ENCODE peak calls at places on chromosomes 13 and 19, in six cellular contexts. One of them, this sample, is unnamed.
A peak's percentile ranks its signal among the peaks of the same experiment; 100 is the strongest.

GRCh38 chr13:112005925-112006324 is 61.0 kb upstream of the SOX1 start:
- DNase-seq in fibroblast of the aortic adventitia: no peak
- DNase-seq in gastrocnemius medialis: no peak
- DNase-seq in K562: no peak
- DNase-seq in astrocyte of the cerebellum: no peak
- DNase-seq in nephron progenitor cell: no peak
- DNase-seq in this sample: no peak

GRCh38 chr19:58330458-58330857 is 3.7 kb downstream of the ZSCAN22 start:
- DNase-seq in K562: peak; percentile 66
- DNase-seq in fibroblast of the aortic adventitia: peak; percentile 81
- DNase-seq in astrocyte of the cerebellum: no peak
- DNase-seq in nephron progenitor cell: no peak
- DNase-seq in gastrocnemius medialis: no peak
- DNase-seq in this sample: no peak

GRCh38 chr19:2446390-2446789 is 10.4 kb downstream of the LMNB2 start:
- DNase-seq in nephron progenitor cell: no peak
- DNase-seq in gastrocnemius medialis: peak; percentile 98
- DNase-seq in K562: no peak
- DNase-seq in fibroblast of the aortic adventitia: no peak
- DNase-seq in astrocyte of the cerebellum: no peak
- DNase-seq in this sample: no peak

GRCh38 chr13:73210218-73210883 is 151.5 kb downstream of the KLF5 start:
- DNase-seq in fibroblast of the aortic adventitia: no peak
- DNase-seq in K562: no peak
- DNase-seq in nephron progenitor cell: no peak
- DNase-seq in gastrocnemius medialis: no peak
- DNase-seq in astrocyte of the cerebellum: no peak
- DNase-seq in this sample: no peak

GRCh38 chr19:2421581-2422306 is 5.6 kb downstream of the TIMM13 start:
- DNase-seq in astrocyte of the cerebellum: no peak
- DNase-seq in K562: no peak
- DNase-seq in fibroblast of the aortic adventitia: no peak
- DNase-seq in gastrocnemius medialis: no peak
- DNase-seq in nephron progenitor cell: no peak
- DNase-seq in this sample: no peak

GRCh38 chr19:40398417-40399056 is 8.6 kb upstream of the HIPK4 start:
- DNase-seq in astrocyte of the cerebellum: no peak
- DNase-seq in K562: peak; percentile 90
- DNase-seq in nephron progenitor cell: peak; percentile 56
- DNase-seq in gastrocnemius medialis: peak; percentile 31
- DNase-seq in fibroblast of the aortic adventitia: no peak
- DNase-seq in this sample: no peak

GRCh38 chr19:12838893-12839656 is 760 bp downstream of the MAST1 start:
- DNase-seq in fibroblast of the aortic adventitia: no peak
- DNase-seq in nephron progenitor cell: no peak
- DNase-seq in astrocyte of the cerebellum: no peak
- DNase-seq in gastrocnemius medialis: no peak
- DNase-seq in K562: no peak
- DNase-seq in this sample: no peak

GRCh38 chr13:112204376-112204775 is 137.4 kb downstream of the SOX1 start:
- DNase-seq in K562: no peak
- DNase-seq in astrocyte of the cerebellum: no peak
- DNase-seq in fibroblast of the aortic adventitia: no peak
- DNase-seq in gastrocnemius medialis: no peak
- DNase-seq in nephron progenitor cell: no peak
- DNase-seq in this sample: no peak

GRCh38 chr13:67283602-67284001 is 53.5 kb upstream of the PCDH9 start:
- DNase-seq in K562: no peak
- DNase-seq in nephron progenitor cell: no peak
- DNase-seq in astrocyte of the cerebellum: no peak
- DNase-seq in fibroblast of the aortic adventitia: no peak
- DNase-seq in gastrocnemius medialis: no peak
- DNase-seq in this sample: no peak

GRCh38 chr19:9727644-9728043 is 40.9 kb downstream of the ZNF846 start:
- DNase-seq in fibroblast of the aortic adventitia: peak; percentile 39
- DNase-seq in K562: peak; percentile 67
- DNase-seq in nephron progenitor cell: no peak
- DNase-seq in gastrocnemius medialis: no peak
- DNase-seq in astrocyte of the cerebellum: no peak
- DNase-seq in this sample: no peak

GRCh38 chr19:51695088-51695487 is 2.0 kb downstream of the SPACA6 start:
- DNase-seq in gastrocnemius medialis: no peak
- DNase-seq in astrocyte of the cerebellum: no peak
- DNase-seq in K562: no peak
- DNase-seq in nephron progenitor cell: no peak
- DNase-seq in fibroblast of the aortic adventitia: no peak
- DNase-seq in this sample: no peak

GRCh38 chr19:45153339-45154063 is 7.3 kb downstream of the NKPD1 start:
- DNase-seq in nephron progenitor cell: peak; percentile 90
- DNase-seq in astrocyte of the cerebellum: no peak
- DNase-seq in gastrocnemius medialis: no peak
- DNase-seq in fibroblast of the aortic adventitia: peak; percentile 42
- DNase-seq in K562: peak; percentile 69
- DNase-seq in this sample: peak; percentile 48

GRCh38 chr13:27644302-27644701 is 22.6 kb downstream of the POLR1D start:
- DNase-seq in fibroblast of the aortic adventitia: peak; percentile 93
- DNase-seq in nephron progenitor cell: no peak
- DNase-seq in gastrocnemius medialis: no peak
- DNase-seq in K562: no peak
- DNase-seq in astrocyte of the cerebellum: peak; percentile 91
- DNase-seq in this sample: no peak

GRCh38 chr19:32251634-32252332 is 93.6 kb upstream of the ZNF507 start:
- DNase-seq in nephron progenitor cell: no peak
- DNase-seq in K562: peak; percentile 12
- DNase-seq in astrocyte of the cerebellum: no peak
- DNase-seq in gastrocnemius medialis: no peak
- DNase-seq in fibroblast of the aortic adventitia: no peak
- DNase-seq in this sample: no peak

GRCh38 chr19:32599736-32600157 is 18.8 kb downstream of the PDCD5 start:
- DNase-seq in K562: peak; percentile 80
- DNase-seq in fibroblast of the aortic adventitia: peak; percentile 76
- DNase-seq in nephron progenitor cell: peak; percentile 44
- DNase-seq in gastrocnemius medialis: no peak
- DNase-seq in astrocyte of the cerebellum: peak; percentile 52
- DNase-seq in this sample: no peak

GRCh38 chr13:45747071-45747470 is 45.0 kb downstream of the CBY2 start:
- DNase-seq in gastrocnemius medialis: no peak
- DNase-seq in K562: no peak
- DNase-seq in fibroblast of the aortic adventitia: no peak
- DNase-seq in astrocyte of the cerebellum: no peak
- DNase-seq in nephron progenitor cell: no peak
- DNase-seq in this sample: no peak

GRCh38 chr19:44993926-44994537 is 7.2 kb upstream of the RELB start:
- DNase-seq in K562: no peak
- DNase-seq in fibroblast of the aortic adventitia: no peak
- DNase-seq in gastrocnemius medialis: peak; percentile 28
- DNase-seq in nephron progenitor cell: no peak
- DNase-seq in astrocyte of the cerebellum: no peak
- DNase-seq in this sample: no peak

GRCh38 chr19:36331353-36332228 is 47.4 kb downstream of the ZFP14 start:
- DNase-seq in fibroblast of the aortic adventitia: peak; percentile 82
- DNase-seq in nephron progenitor cell: peak; percentile 85
- DNase-seq in gastrocnemius medialis: peak; percentile 77
- DNase-seq in K562: peak; percentile 18
- DNase-seq in astrocyte of the cerebellum: peak; percentile 93
- DNase-seq in this sample: peak; percentile 90

GRCh38 chr19:49983645-49984229 is 22.8 kb upstream of the SIGLEC11 start:
- DNase-seq in astrocyte of the cerebellum: no peak
- DNase-seq in gastrocnemius medialis: peak; percentile 33
- DNase-seq in fibroblast of the aortic adventitia: peak; percentile 54
- DNase-seq in nephron progenitor cell: peak; percentile 79
- DNase-seq in K562: peak; percentile 83
- DNase-seq in this sample: peak; percentile 28

GRCh38 chr13:79307866-79308298 is 98.2 kb downstream of the RBM26 start:
- DNase-seq in K562: no peak
- DNase-seq in fibroblast of the aortic adventitia: peak; percentile 23
- DNase-seq in gastrocnemius medialis: no peak
- DNase-seq in nephron progenitor cell: no peak
- DNase-seq in astrocyte of the cerebellum: no peak
- DNase-seq in this sample: no peak

GRCh38 chr13:46361535-46361934 is 25.5 kb downstream of the RUBCNL start:
- DNase-seq in gastrocnemius medialis: no peak
- DNase-seq in nephron progenitor cell: no peak
- DNase-seq in K562: no peak
- DNase-seq in astrocyte of the cerebellum: no peak
- DNase-seq in fibroblast of the aortic adventitia: no peak
- DNase-seq in this sample: no peak

GRCh38 chr13:47890146-47890814 is 110.8 kb downstream of the SUCLA2 start:
- DNase-seq in astrocyte of the cerebellum: no peak
- DNase-seq in fibroblast of the aortic adventitia: peak; percentile 34
- DNase-seq in K562: no peak
- DNase-seq in nephron progenitor cell: no peak
- DNase-seq in gastrocnemius medialis: no peak
- DNase-seq in this sample: no peak

GRCh38 chr19:54506079-54506478 is 3.4 kb downstream of the LAIR2 start:
- DNase-seq in nephron progenitor cell: no peak
- DNase-seq in fibroblast of the aortic adventitia: no peak
- DNase-seq in K562: no peak
- DNase-seq in gastrocnemius medialis: no peak
- DNase-seq in astrocyte of the cerebellum: no peak
- DNase-seq in this sample: no peak

GRCh38 chr19:1582201-1582600 is 10.5 kb downstream of the MBD3 start:
- DNase-seq in nephron progenitor cell: no peak
- DNase-seq in astrocyte of the cerebellum: no peak
- DNase-seq in fibroblast of the aortic adventitia: no peak
- DNase-seq in K562: no peak
- DNase-seq in gastrocnemius medialis: no peak
- DNase-seq in this sample: no peak

GRCh38 chr13:42377640-42378382 is 105.9 kb downstream of the AKAP11 start:
- DNase-seq in gastrocnemius medialis: no peak
- DNase-seq in fibroblast of the aortic adventitia: peak; percentile 19
- DNase-seq in astrocyte of the cerebellum: no peak
- DNase-seq in K562: no peak
- DNase-seq in nephron progenitor cell: no peak
- DNase-seq in this sample: no peak

GRCh38 chr19:41959056-41960053 is at the start of gene RABAC1:
- DNase-seq in nephron progenitor cell: peak; percentile 91
- DNase-seq in K562: peak; percentile 93
- DNase-seq in fibroblast of the aortic adventitia: peak; percentile 89
- DNase-seq in astrocyte of the cerebellum: peak; percentile 81
- DNase-seq in gastrocnemius medialis: peak; percentile 81
- DNase-seq in this sample: peak; percentile 81
- TF ChIP-seq CTCF in nephron progenitor cell: no peak
- TF ChIP-seq CTCF in K562: peak; percentile 51
- TF ChIP-seq CTCF in fibroblast of the aortic adventitia: peak; percentile 40
- TF ChIP-seq CTCF in astrocyte of the cerebellum: peak; percentile 21
- TF ChIP-seq CTCF in gastrocnemius medialis: no peak
- TF ChIP-seq CTCF in this sample: peak; percentile 36

GRCh38 chr13:49838989-49839388 is 46.5 kb upstream of the KPNA3 start:
- DNase-seq in astrocyte of the cerebellum: no peak
- DNase-seq in gastrocnemius medialis: no peak
- DNase-seq in K562: peak; percentile 38
- DNase-seq in fibroblast of the aortic adventitia: no peak
- DNase-seq in nephron progenitor cell: no peak
- DNase-seq in this sample: no peak

GRCh38 chr13:49844191-49844590 is 51.7 kb upstream of the KPNA3 start:
- DNase-seq in astrocyte of the cerebellum: no peak
- DNase-seq in gastrocnemius medialis: no peak
- DNase-seq in nephron progenitor cell: no peak
- DNase-seq in fibroblast of the aortic adventitia: no peak
- DNase-seq in K562: no peak
- DNase-seq in this sample: no peak

GRCh38 chr13:49840667-49841066 is 48.2 kb upstream of the KPNA3 start:
- DNase-seq in gastrocnemius medialis: no peak
- DNase-seq in astrocyte of the cerebellum: no peak
- DNase-seq in fibroblast of the aortic adventitia: no peak
- DNase-seq in nephron progenitor cell: no peak
- DNase-seq in K562: no peak
- DNase-seq in this sample: no peak

GRCh38 chr13:49836516-49836915 is 44.0 kb upstream of the KPNA3 start:
- DNase-seq in nephron progenitor cell: peak; percentile 20
- DNase-seq in astrocyte of the cerebellum: no peak
- DNase-seq in fibroblast of the aortic adventitia: no peak
- DNase-seq in K562: no peak
- DNase-seq in gastrocnemius medialis: no peak
- DNase-seq in this sample: peak; percentile 10

DNA sequence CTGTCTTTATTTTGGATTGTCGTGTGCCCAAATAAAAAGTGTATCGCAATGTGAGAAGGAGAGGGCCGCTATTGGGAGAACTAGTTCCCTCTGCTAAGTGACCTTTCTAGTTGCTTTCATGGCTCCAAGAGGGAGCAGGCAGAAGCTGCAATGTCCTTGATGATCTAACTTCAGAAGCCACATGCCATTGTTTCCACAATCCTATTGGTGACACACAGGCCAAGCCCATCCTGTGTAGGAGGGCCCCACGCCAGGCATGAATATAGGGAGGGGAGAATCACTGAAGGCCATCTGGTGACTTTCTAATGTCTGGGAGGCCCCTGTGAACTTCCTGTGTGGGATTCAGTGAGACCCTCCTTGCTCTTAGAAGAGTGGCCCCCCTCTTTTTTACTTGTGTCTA is 47.8 kb upstream of the KPNA3 start:
- DNase-seq in nephron progenitor cell: no peak
- DNase-seq in gastrocnemius medialis: no peak
- DNase-seq in fibroblast of the aortic adventitia: no peak
- DNase-seq in K562: peak; percentile 36
- DNase-seq in astrocyte of the cerebellum: no peak
- DNase-seq in this sample: no peak
- TF ChIP-seq CTCF in nephron progenitor cell: no peak
- TF ChIP-seq CTCF in gastrocnemius medialis: no peak
- TF ChIP-seq CTCF in fibroblast of the aortic adventitia: no peak
- TF ChIP-seq CTCF in K562: no peak
- TF ChIP-seq CTCF in astrocyte of the cerebellum: no peak
- TF ChIP-seq CTCF in this sample: no peak

GRCh38 chr19:16544468-16545231 is 2.4 kb upstream of the CHERP start:
- DNase-seq in K562: no peak
- DNase-seq in gastrocnemius medialis: no peak
- DNase-seq in fibroblast of the aortic adventitia: no peak
- DNase-seq in nephron progenitor cell: no peak
- DNase-seq in astrocyte of the cerebellum: no peak
- DNase-seq in this sample: no peak

GRCh38 chr19:16541526-16542044 is 652 bp downstream of the CHERP start:
- DNase-seq in K562: peak; percentile 17
- DNase-seq in gastrocnemius medialis: no peak
- DNase-seq in astrocyte of the cerebellum: peak; percentile 1
- DNase-seq in nephron progenitor cell: peak; percentile 31
- DNase-seq in fibroblast of the aortic adventitia: no peak
- DNase-seq in this sample: no peak

GRCh38 chr19:16540948-16541347 is 1.3 kb downstream of the CHERP start:
- DNase-seq in K562: no peak
- DNase-seq in gastrocnemius medialis: no peak
- DNase-seq in astrocyte of the cerebellum: no peak
- DNase-seq in nephron progenitor cell: no peak
- DNase-seq in fibroblast of the aortic adventitia: no peak
- DNase-seq in this sample: no peak

GRCh38 chr19:16542894-16543498 is 759 bp upstream of the CHERP start:
- DNase-seq in gastrocnemius medialis: no peak
- DNase-seq in nephron progenitor cell: no peak
- DNase-seq in astrocyte of the cerebellum: no peak
- DNase-seq in K562: peak; percentile 64
- DNase-seq in fibroblast of the aortic adventitia: peak; percentile 6
- DNase-seq in this sample: no peak

GRCh38 chr19:16542045-16542893 is at the start of gene CHERP:
- DNase-seq in nephron progenitor cell: peak; percentile 95
- DNase-seq in astrocyte of the cerebellum: peak; percentile 74
- DNase-seq in gastrocnemius medialis: peak; percentile 90
- DNase-seq in fibroblast of the aortic adventitia: peak; percentile 88
- DNase-seq in K562: peak; percentile 97
- DNase-seq in this sample: peak; percentile 86
- TF ChIP-seq CTCF in nephron progenitor cell: no peak
- TF ChIP-seq CTCF in astrocyte of the cerebellum: no peak
- TF ChIP-seq CTCF in gastrocnemius medialis: peak; percentile 25
- TF ChIP-seq CTCF in fibroblast of the aortic adventitia: no peak
- TF ChIP-seq CTCF in K562: no peak
- TF ChIP-seq CTCF in this sample: no peak

GRCh38 chr19:47540748-47541147 is 25.9 kb upstream of the NAPA start:
- DNase-seq in fibroblast of the aortic adventitia: peak; percentile 62
- DNase-seq in astrocyte of the cerebellum: peak; percentile 9
- DNase-seq in K562: peak; percentile 37
- DNase-seq in nephron progenitor cell: no peak
- DNase-seq in gastrocnemius medialis: no peak
- DNase-seq in this sample: no peak
- TF ChIP-seq CTCF in fibroblast of the aortic adventitia: peak; percentile 61
- TF ChIP-seq CTCF in astrocyte of the cerebellum: peak; percentile 63
- TF ChIP-seq CTCF in K562: peak; percentile 28
- TF ChIP-seq CTCF in nephron progenitor cell: no peak
- TF ChIP-seq CTCF in gastrocnemius medialis: no peak
- TF ChIP-seq CTCF in this sample: peak; percentile 21

This sample was measured in progenitor cell of endocrine pancreas.